ENCODE peak calls at places on chromosomes 13 and 19, in six cellular contexts. One of them, this sample, is unnamed.

GRCh38 chr19:8618751-8619150 is 8.2 kb upstream of the ADAMTS10 start:
- DNase-seq in NCI-H510A treated with DMSO at 0.1 percent for 48 hours: no peak
- DNase-seq in AG10803: no peak
- DNase-seq in IMR-90: no peak
- DNase-seq in astrocyte: no peak
- DNase-seq in brain microvascular endothelial cell: no peak
- DNase-seq in this sample: no peak

GRCh38 chr13:109809216-109809890 is 23.0 kb upstream of the IRS2 start:
- DNase-seq in NCI-H510A treated with DMSO at 0.1 percent for 48 hours: peak
- DNase-seq in AG10803: peak
- DNase-seq in IMR-90: peak
- DNase-seq in astrocyte: no peak
- DNase-seq in brain microvascular endothelial cell: no peak
- DNase-seq in this sample: peak

GRCh38 chr13:46347277-46347676 is 39.8 kb downstream of the RUBCNL start:
- DNase-seq in NCI-H510A treated with DMSO at 0.1 percent for 48 hours: no peak
- DNase-seq in AG10803: no peak
- DNase-seq in IMR-90: no peak
- DNase-seq in astrocyte: no peak
- DNase-seq in brain microvascular endothelial cell: no peak
- DNase-seq in this sample: no peak

GRCh38 chr19:21835810-21836444 is at the start of gene ZNF43:
- DNase-seq in NCI-H510A treated with DMSO at 0.1 percent for 48 hours: peak
- DNase-seq in AG10803: peak
- DNase-seq in IMR-90: peak
- DNase-seq in astrocyte: peak
- DNase-seq in brain microvascular endothelial cell: peak
- DNase-seq in this sample: peak

GRCh38 chr19:5774921-5775320 is 9.6 kb downstream of the PRR22 start:
- DNase-seq in NCI-H510A treated with DMSO at 0.1 percent for 48 hours: no peak
- DNase-seq in AG10803: peak
- DNase-seq in IMR-90: peak
- DNase-seq in astrocyte: no peak
- DNase-seq in brain microvascular endothelial cell: no peak
- DNase-seq in this sample: no peak

GRCh38 chr19:58196911-58197616 is 14.2 kb downstream of the ZNF274 start:
- DNase-seq in NCI-H510A treated with DMSO at 0.1 percent for 48 hours: no peak
- DNase-seq in AG10803: no peak
- DNase-seq in IMR-90: peak
- DNase-seq in astrocyte: peak
- DNase-seq in brain microvascular endothelial cell: no peak
- DNase-seq in this sample: no peak

GRCh38 chr13:111958612-111959395 is 108.1 kb upstream of the SOX1 start:
- DNase-seq in NCI-H510A treated with DMSO at 0.1 percent for 48 hours: no peak
- DNase-seq in AG10803: no peak
- DNase-seq in IMR-90: no peak
- DNase-seq in astrocyte: no peak
- DNase-seq in brain microvascular endothelial cell: no peak
- DNase-seq in this sample: no peak

GRCh38 chr19:49456351-49456750 is 3.3 kb downstream of the ALDH16A1 start:
- DNase-seq in NCI-H510A treated with DMSO at 0.1 percent for 48 hours: no peak
- DNase-seq in AG10803: peak
- DNase-seq in IMR-90: no peak
- DNase-seq in astrocyte: no peak
- DNase-seq in brain microvascular endothelial cell: no peak
- DNase-seq in this sample: no peak

GRCh38 chr19:51441410-51442390 is 16.6 kb downstream of the SIGLEC8 start:
- DNase-seq in NCI-H510A treated with DMSO at 0.1 percent for 48 hours: no peak
- DNase-seq in AG10803: no peak
- DNase-seq in IMR-90: no peak
- DNase-seq in astrocyte: no peak
- DNase-seq in brain microvascular endothelial cell: no peak
- DNase-seq in this sample: no peak

GRCh38 chr19:926595-927043 is 784 bp downstream of the ARID3A start:
- DNase-seq in NCI-H510A treated with DMSO at 0.1 percent for 48 hours: no peak
- DNase-seq in AG10803: no peak
- DNase-seq in IMR-90: no peak
- DNase-seq in astrocyte: no peak
- DNase-seq in brain microvascular endothelial cell: peak
- DNase-seq in this sample: no peak

GRCh38 chr19:40603071-40603718 is 2.0 kb downstream of the LTBP4 start:
- DNase-seq in NCI-H510A treated with DMSO at 0.1 percent for 48 hours: peak
- DNase-seq in AG10803: peak
- DNase-seq in IMR-90: peak
- DNase-seq in astrocyte: peak
- DNase-seq in brain microvascular endothelial cell: no peak
- DNase-seq in this sample: no peak

GRCh38 chr19:38142176-38143035 is 81.6 kb downstream of the DPF1 start:
- DNase-seq in NCI-H510A treated with DMSO at 0.1 percent for 48 hours: peak
- DNase-seq in AG10803: peak
- DNase-seq in IMR-90: peak
- DNase-seq in astrocyte: peak
- DNase-seq in brain microvascular endothelial cell: peak
- DNase-seq in this sample: peak

GRCh38 chr19:30158067-30158892 is 213.9 kb upstream of the ZNF536 start:
- DNase-seq in NCI-H510A treated with DMSO at 0.1 percent for 48 hours: no peak
- DNase-seq in AG10803: no peak
- DNase-seq in IMR-90: no peak
- DNase-seq in astrocyte: no peak
- DNase-seq in brain microvascular endothelial cell: no peak
- DNase-seq in this sample: no peak

GRCh38 chr13:65417953-65418352 is 1812.2 kb downstream of the PCDH9 start:
- DNase-seq in NCI-H510A treated with DMSO at 0.1 percent for 48 hours: no peak
- DNase-seq in AG10803: no peak
- DNase-seq in IMR-90: no peak
- DNase-seq in astrocyte: peak
- DNase-seq in brain microvascular endothelial cell: no peak
- DNase-seq in this sample: no peak

GRCh38 chr19:51688665-51689571 is 4.2 kb upstream of the SPACA6 start:
- DNase-seq in NCI-H510A treated with DMSO at 0.1 percent for 48 hours: peak
- DNase-seq in AG10803: peak
- DNase-seq in IMR-90: peak
- DNase-seq in astrocyte: peak
- DNase-seq in brain microvascular endothelial cell: peak
- DNase-seq in this sample: peak

GRCh38 chr13:37412271-37412683 is 186.3 kb downstream of the POSTN start:
- DNase-seq in NCI-H510A treated with DMSO at 0.1 percent for 48 hours: no peak
- DNase-seq in AG10803: peak
- DNase-seq in IMR-90: peak
- DNase-seq in astrocyte: peak
- DNase-seq in brain microvascular endothelial cell: no peak
- DNase-seq in this sample: no peak

GRCh38 chr19:38412491-38412890 is 9.6 kb downstream of the FAM98C start:
- DNase-seq in NCI-H510A treated with DMSO at 0.1 percent for 48 hours: no peak
- DNase-seq in AG10803: no peak
- DNase-seq in IMR-90: no peak
- DNase-seq in astrocyte: no peak
- DNase-seq in brain microvascular endothelial cell: no peak
- DNase-seq in this sample: no peak

GRCh38 chr13:106882222-106882621 is 314.3 kb upstream of the ARGLU1 start:
- DNase-seq in NCI-H510A treated with DMSO at 0.1 percent for 48 hours: no peak
- DNase-seq in AG10803: no peak
- DNase-seq in IMR-90: no peak
- DNase-seq in astrocyte: no peak
- DNase-seq in brain microvascular endothelial cell: no peak
- DNase-seq in this sample: no peak

GRCh38 chr19:1057185-1057857 is 9.6 kb upstream of the ARHGAP45 start:
- DNase-seq in NCI-H510A treated with DMSO at 0.1 percent for 48 hours: peak
- DNase-seq in AG10803: peak
- DNase-seq in IMR-90: peak
- DNase-seq in astrocyte: peak
- DNase-seq in brain microvascular endothelial cell: peak
- DNase-seq in this sample: no peak

GRCh38 chr19:51477343-51477742 is 996 bp upstream of the CEACAM18 start:
- DNase-seq in NCI-H510A treated with DMSO at 0.1 percent for 48 hours: no peak
- DNase-seq in AG10803: no peak
- DNase-seq in IMR-90: no peak
- DNase-seq in astrocyte: no peak
- DNase-seq in brain microvascular endothelial cell: no peak
- DNase-seq in this sample: no peak

GRCh38 chr19:46297700-46298476 is 1.0 kb downstream of the HIF3A start:
- DNase-seq in NCI-H510A treated with DMSO at 0.1 percent for 48 hours: no peak
- DNase-seq in AG10803: no peak
- DNase-seq in IMR-90: no peak
- DNase-seq in astrocyte: no peak
- DNase-seq in brain microvascular endothelial cell: no peak
- DNase-seq in this sample: no peak

GRCh38 chr13:98986226-98986846 is 8.5 kb upstream of the DOCK9 start:
- DNase-seq in NCI-H510A treated with DMSO at 0.1 percent for 48 hours: no peak
- DNase-seq in AG10803: no peak
- DNase-seq in IMR-90: no peak
- DNase-seq in astrocyte: no peak
- DNase-seq in brain microvascular endothelial cell: no peak
- DNase-seq in this sample: no peak

GRCh38 chr19:4379383-4380253 is 20.7 kb downstream of the SH3GL1 start:
- DNase-seq in NCI-H510A treated with DMSO at 0.1 percent for 48 hours: peak
- DNase-seq in AG10803: peak
- DNase-seq in IMR-90: peak
- DNase-seq in astrocyte: peak
- DNase-seq in brain microvascular endothelial cell: no peak
- DNase-seq in this sample: peak

GRCh38 chr19:8449830-8450229 is 5.1 kb downstream of the HNRNPM start:
- DNase-seq in NCI-H510A treated with DMSO at 0.1 percent for 48 hours: no peak
- DNase-seq in AG10803: no peak
- DNase-seq in IMR-90: no peak
- DNase-seq in astrocyte: no peak
- DNase-seq in brain microvascular endothelial cell: no peak
- DNase-seq in this sample: no peak

GRCh38 chr13:109602356-109602755 is 184.0 kb downstream of the IRS2 start:
- DNase-seq in NCI-H510A treated with DMSO at 0.1 percent for 48 hours: no peak
- DNase-seq in AG10803: no peak
- DNase-seq in IMR-90: no peak
- DNase-seq in astrocyte: no peak
- DNase-seq in brain microvascular endothelial cell: no peak
- DNase-seq in this sample: no peak

GRCh38 chr13:37729876-37730275 is 131.3 kb upstream of the POSTN start:
- DNase-seq in NCI-H510A treated with DMSO at 0.1 percent for 48 hours: no peak
- DNase-seq in AG10803: no peak
- DNase-seq in IMR-90: no peak
- DNase-seq in astrocyte: no peak
- DNase-seq in brain microvascular endothelial cell: no peak
- DNase-seq in this sample: no peak

GRCh38 chr13:46541210-46541609 is 11.8 kb upstream of the LRCH1 start:
- DNase-seq in NCI-H510A treated with DMSO at 0.1 percent for 48 hours: no peak
- DNase-seq in AG10803: no peak
- DNase-seq in IMR-90: no peak
- DNase-seq in astrocyte: no peak
- DNase-seq in brain microvascular endothelial cell: no peak
- DNase-seq in this sample: no peak

GRCh38 chr13:45396548-45397095 is 21.6 kb downstream of the SLC25A30 start:
- DNase-seq in NCI-H510A treated with DMSO at 0.1 percent for 48 hours: no peak
- DNase-seq in AG10803: no peak
- DNase-seq in IMR-90: peak
- DNase-seq in astrocyte: no peak
- DNase-seq in brain microvascular endothelial cell: no peak
- DNase-seq in this sample: no peak

GRCh38 chr13:99908129-99908805 is 63.3 kb downstream of the ZIC5 start:
- DNase-seq in NCI-H510A treated with DMSO at 0.1 percent for 48 hours: peak
- DNase-seq in AG10803: no peak
- DNase-seq in IMR-90: no peak
- DNase-seq in astrocyte: peak
- DNase-seq in brain microvascular endothelial cell: no peak
- DNase-seq in this sample: peak

GRCh38 chr13:79491715-79492114 is 10.8 kb downstream of the NDFIP2 start:
- DNase-seq in NCI-H510A treated with DMSO at 0.1 percent for 48 hours: no peak
- DNase-seq in AG10803: peak
- DNase-seq in IMR-90: peak
- DNase-seq in astrocyte: peak
- DNase-seq in brain microvascular endothelial cell: no peak
- DNase-seq in this sample: no peak

GRCh38 chr19:5455367-5456129 is at the start of gene ZNRF4:
- DNase-seq in NCI-H510A treated with DMSO at 0.1 percent for 48 hours: no peak
- DNase-seq in AG10803: no peak
- DNase-seq in IMR-90: no peak
- DNase-seq in astrocyte: no peak
- DNase-seq in brain microvascular endothelial cell: no peak
- DNase-seq in this sample: no peak

GRCh38 chr19:46925548-46925950 is 64.8 kb downstream of the ARHGAP35 start:
- DNase-seq in NCI-H510A treated with DMSO at 0.1 percent for 48 hours: no peak
- DNase-seq in AG10803: no peak
- DNase-seq in IMR-90: no peak
- DNase-seq in astrocyte: peak
- DNase-seq in brain microvascular endothelial cell: no peak
- DNase-seq in this sample: no peak

GRCh38 chr19:28242317-28242927 is 970.5 kb downstream of the UQCRFS1 start:
- DNase-seq in NCI-H510A treated with DMSO at 0.1 percent for 48 hours: no peak
- DNase-seq in AG10803: peak
- DNase-seq in IMR-90: no peak
- DNase-seq in astrocyte: no peak
- DNase-seq in brain microvascular endothelial cell: peak
- DNase-seq in this sample: peak

GRCh38 chr13:110536006-110536693 is 25.4 kb downstream of the RAB20 start:
- DNase-seq in NCI-H510A treated with DMSO at 0.1 percent for 48 hours: no peak
- DNase-seq in AG10803: no peak
- DNase-seq in IMR-90: no peak
- DNase-seq in astrocyte: no peak
- DNase-seq in brain microvascular endothelial cell: no peak
- DNase-seq in this sample: no peak

GRCh38 chr13:101452519-101453485 is at the start of gene ITGBL1:
- DNase-seq in NCI-H510A treated with DMSO at 0.1 percent for 48 hours: peak
- DNase-seq in AG10803: peak
- DNase-seq in IMR-90: peak
- DNase-seq in astrocyte: no peak
- DNase-seq in brain microvascular endothelial cell: no peak
- DNase-seq in this sample: no peak

GRCh38 chr13:44334751-44335150 is 38.9 kb upstream of the SERP2 start:
- DNase-seq in NCI-H510A treated with DMSO at 0.1 percent for 48 hours: no peak
- DNase-seq in AG10803: no peak
- DNase-seq in IMR-90: no peak
- DNase-seq in astrocyte: no peak
- DNase-seq in brain microvascular endothelial cell: no peak
- DNase-seq in this sample: no peak

GRCh38 chr13:61600360-61601033 is 184.8 kb upstream of the PCDH20 start:
- DNase-seq in NCI-H510A treated with DMSO at 0.1 percent for 48 hours: no peak
- DNase-seq in AG10803: no peak
- DNase-seq in IMR-90: no peak
- DNase-seq in astrocyte: no peak
- DNase-seq in brain microvascular endothelial cell: no peak
- DNase-seq in this sample: no peak

GRCh38 chr19:47411101-47411500 is 8.2 kb downstream of the MEIS3 start:
- DNase-seq in NCI-H510A treated with DMSO at 0.1 percent for 48 hours: no peak
- DNase-seq in AG10803: no peak
- DNase-seq in IMR-90: peak
- DNase-seq in astrocyte: peak
- DNase-seq in brain microvascular endothelial cell: no peak
- DNase-seq in this sample: no peak

This sample was measured in SHP77 treated with DMSO at 0.1 percent for 48 hours.